ENCODE peak calls at places on chromosomes 6 and 20, in nine cellular contexts. V is naive thymus-derived CD8-positive, alpha-beta T cell; P is HS-5; W is GM23338; I is stimulated activated CD4-positive, alpha-beta T cell treated with anti-CD3 and anti-CD28 coated beads, Interleukin-15, amount 100 ng/mL, for 1 hour; Q is lung; M is NCI-H226; O is T-helper 2 cell; X is astrocyte of the hippocampus. Z is an unnamed sample.

GRCh38 chr6:74749211-74750142 is 456.4 kb downstream of the COL12A1 start:
- DNase-seq in V (no peak), P (no peak), W (peak), I (no peak), Q (no peak), M (peak), O (no peak), X (peak), Z (no peak)

GRCh38 chr6:141513830-141514229 is 618.9 kb upstream of the GJE1 start:
- DNase-seq in V (no peak), P (no peak), W (no peak), I (no peak), Q (no peak), M (no peak), O (no peak), X (no peak), Z (no peak)

GRCh38 chr20:16729565-16730460 is at the start of gene SNRPB2:
- DNase-seq in V (peak), P (peak), W (peak), I (peak), Q (peak), M (peak), O (peak), X (peak), Z (peak)

GRCh38 chr6:119986934-119987549 is 637.5 kb upstream of the MAN1A1 start:
- DNase-seq in V (no peak), P (no peak), W (peak), I (no peak), Q (no peak), M (no peak), O (no peak), X (no peak), Z (no peak)

GRCh38 chr6:53805725-53806124 is 10.9 kb downstream of the LRRC1 start:
- DNase-seq in V (peak), P (no peak), W (no peak), I (no peak), Q (no peak), M (no peak), O (no peak), X (no peak), Z (no peak)

GRCh38 chr6:1966713-1967112 is 278.7 kb downstream of the GMDS start:
- DNase-seq in V (no peak), P (no peak), W (no peak), I (no peak), Q (no peak), M (no peak), O (no peak), X (no peak), Z (no peak)

GRCh38 chr6:33813246-33813904 is 9.6 kb upstream of the MLN start:
- DNase-seq in V (no peak), P (no peak), W (no peak), I (no peak), Q (no peak), M (no peak), O (no peak), X (no peak), Z (no peak)

GRCh38 chr6:34273242-34273805 is 24.5 kb upstream of the SMIM29 start:
- DNase-seq in V (no peak), P (no peak), W (no peak), I (no peak), Q (peak), M (peak), O (no peak), X (no peak), Z (no peak)

GRCh38 chr6:102405860-102406259 is 1012.4 kb downstream of the GRIK2 start:
- DNase-seq in V (no peak), P (no peak), W (no peak), I (no peak), Q (no peak), M (no peak), O (no peak), X (no peak), Z (no peak)

GRCh38 chr6:109939654-109940053 is 38.5 kb upstream of the GPR6 start:
- DNase-seq in V (no peak), P (peak), W (no peak), I (no peak), Q (no peak), M (no peak), O (no peak), X (no peak), Z (no peak)

GRCh38 chr20:38547288-38547825 is 33.6 kb upstream of the ADIG start:
- DNase-seq in V (no peak), P (no peak), W (no peak), I (no peak), Q (no peak), M (no peak), O (no peak), X (peak), Z (no peak)

GRCh38 chr6:119351005-119351394 is 1.4 kb upstream of the MAN1A1 start:
- DNase-seq in V (peak), P (peak), W (no peak), I (no peak), Q (no peak), M (peak), O (no peak), X (peak), Z (peak)

GRCh38 chr6:139027620-139028182 is 844 bp upstream of the ABRACL start:
- DNase-seq in V (peak), P (no peak), W (peak), I (no peak), Q (no peak), M (no peak), O (peak), X (peak), Z (peak)

GRCh38 chr20:46311039-46311650 is 2.8 kb upstream of the CDH22 start:
- DNase-seq in V (no peak), P (no peak), W (no peak), I (no peak), Q (no peak), M (peak), O (no peak), X (no peak), Z (no peak)

GRCh38 chr6:5996701-5997419 is 9.9 kb downstream of the NRN1 start:
- DNase-seq in V (peak), P (no peak), W (peak), I (no peak), Q (no peak), M (peak), O (no peak), X (peak), Z (peak)

GRCh38 chr6:107408714-107409113 is 50.6 kb downstream of the PDSS2 start:
- DNase-seq in V (no peak), P (no peak), W (no peak), I (no peak), Q (no peak), M (no peak), O (no peak), X (no peak), Z (no peak)

GRCh38 chr20:5650191-5650691 is 100.0 kb upstream of the SHLD1 start:
- DNase-seq in V (no peak), P (no peak), W (no peak), I (no peak), Q (no peak), M (no peak), O (no peak), X (no peak), Z (no peak)

GRCh38 chr20:43914286-43914685 is 366 bp upstream of the TOX2 start:
- DNase-seq in V (peak), P (no peak), W (no peak), I (no peak), Q (no peak), M (no peak), O (peak), X (no peak), Z (no peak)

GRCh38 chr20:59007758-59008511 is 881 bp upstream of the CTSZ start:
- DNase-seq in V (no peak), P (no peak), W (peak), I (no peak), Q (peak), M (no peak), O (no peak), X (no peak), Z (no peak)